ENCODE peak calls at places on chromosomes 13 and 19, in five cellular contexts. S is SJCRH30, W is transverse colon, H is SJSA1, X is COR-L47. P is an unnamed sample.

GRCh38 chr19:19022380-19022961 is 10.8 kb downstream of the SUGP2 start:
- DNase-seq in S (no peak), W (no peak), H (no peak), X (no peak), P (no peak)

GRCh38 chr13:98665638-98665995 is 86.9 kb downstream of the SLC15A1 start:
- DNase-seq in S (no peak), W (no peak), H (no peak), X (no peak), P (no peak)

GRCh38 chr19:39032164-39032918 is at the start of gene FBXO27:
- DNase-seq in S (no peak), W (peak; percentile 10), H (no peak), X (no peak), P (peak; percentile 81)

GRCh38 chr19:8827277-8827676 is 4.8 kb downstream of the ZNF558 start:
- DNase-seq in S (no peak), W (no peak), H (no peak), X (no peak), P (no peak)

GRCh38 chr19:3283886-3284657 is 59.6 kb downstream of the CELF5 start:
- DNase-seq in S (no peak), W (no peak), H (no peak), X (no peak), P (no peak)

GRCh38 chr13:22735381-22735995 is 445.3 kb upstream of the SGCG start:
- DNase-seq in S (no peak), W (no peak), H (no peak), X (no peak), P (peak; percentile 26)

GRCh38 chr13:34719060-34719875 is 222.8 kb upstream of the NBEA start:
- DNase-seq in S (no peak), W (no peak), H (no peak), X (peak; percentile 86), P (no peak)

GRCh38 chr13:97491452-97491851 is 57.5 kb downstream of the RAP2A start:
- DNase-seq in S (no peak), W (no peak), H (no peak), X (no peak), P (no peak)

GRCh38 chr19:35712910-35713845 is 4.6 kb upstream of the KMT2B start:
- DNase-seq in S (no peak), W (peak; percentile 63), H (no peak), X (no peak), P (no peak)

GRCh38 chr13:49580980-49581680 is 4.2 kb downstream of the RCBTB1 start:
- DNase-seq in S (no peak), W (no peak), H (no peak), X (no peak), P (no peak)

GRCh38 chr13:61838568-61838967 is 422.9 kb upstream of the PCDH20 start:
- DNase-seq in S (no peak), W (no peak), H (no peak), X (no peak), P (no peak)

GRCh38 chr13:99608345-99608744 is 107.1 kb downstream of the TM9SF2 start:
- DNase-seq in S (no peak), W (no peak), H (no peak), X (no peak), P (no peak)

GRCh38 chr13:99307247-99307646 is at the start of gene GPR183:
- DNase-seq in S (no peak), W (no peak), H (peak; percentile 91), X (no peak), P (no peak)

GRCh38 chr19:41089955-41090354 is 1.7 kb downstream of the CYP2A13 start:
- DNase-seq in S (no peak), W (no peak), H (no peak), X (no peak), P (peak; percentile 31)

GRCh38 chr13:110012102-110012739 is 225.8 kb upstream of the IRS2 start:
- DNase-seq in S (peak; percentile 50), W (no peak), H (peak; percentile 99), X (no peak), P (no peak)

GRCh38 chr13:101144808-101145419 is 271.4 kb downstream of the NALCN start:
- DNase-seq in S (peak; percentile 4), W (no peak), H (peak; percentile 23), X (peak; percentile 30), P (peak; percentile 48)

GRCh38 chr19:3510727-3511126 is 4.6 kb downstream of the FZR1 start:
- DNase-seq in S (no peak), W (no peak), H (no peak), X (no peak), P (no peak)

GRCh38 chr19:36030264-36031148 is 2.2 kb downstream of the CLIP3 start:
- DNase-seq in S (no peak), W (no peak), H (no peak), X (no peak), P (peak; percentile 14)

GRCh38 chr19:48962029-48962848 is 2.9 kb upstream of the FTL start:
- DNase-seq in S (peak; percentile 24), W (peak; percentile 90), H (peak; percentile 51), X (no peak), P (peak; percentile 72)

GRCh38 chr13:34817246-34817645 is 124.8 kb upstream of the NBEA start:
- DNase-seq in S (no peak), W (no peak), H (no peak), X (no peak), P (no peak)

GRCh38 chr13:43058836-43059235 is 35.5 kb downstream of the DNAJC15 start:
- DNase-seq in S (no peak), W (no peak), H (no peak), X (no peak), P (peak; percentile 38)

GRCh38 chr13:35881360-35881759 is 249.8 kb downstream of the DCLK1 start:
- DNase-seq in S (no peak), W (no peak), H (no peak), X (peak; percentile 65), P (no peak)

GRCh38 chr13:93244141-93244917 is 17.7 kb downstream of the GPC6 start:
- DNase-seq in S (no peak), W (no peak), H (peak; percentile 66), X (no peak), P (no peak)

GRCh38 chr19:39264306-39265290 is 3.6 kb upstream of the IFNL2 start:
- DNase-seq in S (no peak), W (no peak), H (no peak), X (no peak), P (peak; percentile 54)

GRCh38 chr19:49567722-49568454 is 12.5 kb downstream of the NOSIP start:
- DNase-seq in S (no peak), W (peak; percentile 57), H (peak; percentile 25), X (no peak), P (no peak)

GRCh38 chr19:1223018-1223855 is 14.6 kb downstream of the CBARP start:
- DNase-seq in S (peak; percentile 67), W (no peak), H (no peak), X (no peak), P (peak; percentile 74)

GRCh38 chr13:51222510-51223283 is 499 bp downstream of the FAM124A start:
- DNase-seq in S (peak; percentile 15), W (no peak), H (no peak), X (no peak), P (peak; percentile 69)

GRCh38 chr19:6108721-6109633 is 1.3 kb downstream of the RFX2 start:
- DNase-seq in S (peak; percentile 27), W (peak; percentile 66), H (peak; percentile 46), X (no peak), P (peak; percentile 41)

P was measured in mesendoderm.